ENCODE peak calls at places on chromosomes 6 and 20, in seven cellular contexts. R is nephron progenitor cell; H is left colon; D is NCI-H82; L is H1; S is stimulated activated naive CD4-positive, alpha-beta T cell treated with Interleukin-2 at 50 U/mL for 16 hours; N is T-cell. O is an unnamed sample.

GRCh38 chr20:57582432-57583288 is 21.8 kb downstream of the PCK1 start:
- DNase-seq in H (no peak), N (no peak), R (peak), D (peak), S (no peak), L (no peak), O (no peak)

GRCh38 chr20:46240065-46240464 is 68.2 kb downstream of the CDH22 start:
- DNase-seq in N (no peak), S (no peak), R (no peak), H (no peak), L (no peak), D (no peak), O (no peak)

GRCh38 chr6:14965340-14966102 is 280.3 kb upstream of the JARID2 start:
- DNase-seq in S (no peak), R (no peak), L (no peak), N (no peak), D (no peak), H (no peak), O (no peak)

GRCh38 chr20:10369723-10370090 is 64.3 kb downstream of the MKKS start:
- DNase-seq in L (no peak), N (no peak), R (no peak), H (peak), D (no peak), S (no peak), O (peak)

GRCh38 chr6:129893513-129894098 is 32.5 kb upstream of the TMEM244 start:
- DNase-seq in S (no peak), N (no peak), H (no peak), D (no peak), R (no peak), L (no peak), O (no peak)

GRCh38 chr6:105482956-105483355 is 80.1 kb upstream of the PREP start:
- DNase-seq in R (no peak), H (no peak), N (no peak), L (no peak), S (no peak), D (peak), O (no peak)

GRCh38 chr6:38625191-38625590 is 14.5 kb downstream of the BTBD9 start:
- DNase-seq in H (no peak), R (no peak), S (no peak), L (no peak), D (no peak), N (no peak), O (no peak)

GRCh38 chr6:112037783-112038216 is 16.1 kb upstream of the CCN6 start:
- DNase-seq in S (no peak), D (no peak), R (no peak), N (no peak), L (no peak), H (no peak), O (peak)

GRCh38 chr6:42124223-42124836 is 18.1 kb downstream of the C6orf132 start:
- DNase-seq in S (no peak), R (no peak), L (no peak), N (no peak), D (no peak), H (no peak), O (no peak)

O was measured in colonic mucosa.